ENCODE peak calls at places on chromosome 22, in eight cellular contexts. M is KBM-7; U is posterior vena cava; T is stimulated activated naive CD8-positive, alpha-beta T cell treated with anti-CD3 and anti-CD28 coated beads, Interleukin-15, amount 100 ng/mL, for 72 hours; Q is activated T-cell treated with anti-CD3 and anti-CD28 coated beads for 1 hour; N is amniotic stem cell; L is tibial artery; A is naive thymus-derived CD8-positive, alpha-beta T cell. Z is an unnamed sample.

GRCh38 chr22:49738006-49738405 is 89.7 kb downstream of the BRD1 start:
- DNase-seq in M (no peak), U (peak), T (no peak), Q (no peak), N (no peak), L (no peak), A (no peak), Z (no peak)

GRCh38 chr22:44311855-44312170 is 938 bp downstream of the SHISAL1 start:
- DNase-seq in M (no peak), U (no peak), T (no peak), Q (no peak), N (no peak), L (no peak), A (no peak), Z (no peak)

GRCh38 chr22:48309115-48309705 is 1518.5 kb downstream of the BRD1 start:
- DNase-seq in M (no peak), U (no peak), T (no peak), Q (no peak), N (no peak), L (no peak), A (no peak), Z (no peak)

GRCh38 chr22:48711669-48712068 is 1116.0 kb downstream of the BRD1 start:
- DNase-seq in M (no peak), U (peak), T (no peak), Q (no peak), N (no peak), L (no peak), A (no peak), Z (peak)

GRCh38 chr22:50221410-50222300 is 20.8 kb downstream of the SELENOO start:
- DNase-seq in M (no peak), U (peak), T (no peak), Q (no peak), N (no peak), L (no peak), A (no peak), Z (no peak)

GRCh38 chr22:37237371-37238268 is 6.4 kb downstream of the RAC2 start:
- DNase-seq in M (no peak), U (peak), T (no peak), Q (no peak), N (no peak), L (no peak), A (no peak), Z (no peak)

GRCh38 chr22:45538284-45538683 is 35.6 kb downstream of the FBLN1 start:
- DNase-seq in M (no peak), U (no peak), T (no peak), Q (no peak), N (no peak), L (peak), A (no peak), Z (no peak)

GRCh38 chr22:27113211-27114030 is 456.0 kb downstream of the MIAT start:
- DNase-seq in M (peak), U (no peak), T (no peak), Q (no peak), N (peak), L (peak), A (no peak), Z (no peak)

GRCh38 chr22:33302049-33302545 is 243.9 kb upstream of the SYN3 start:
- DNase-seq in M (peak), U (peak), T (peak), Q (peak), N (peak), L (peak), A (peak), Z (peak)

GRCh38 chr22:38086001-38086845 is 2.2 kb upstream of the SLC16A8 start:
- DNase-seq in M (no peak), U (no peak), T (no peak), Q (no peak), N (no peak), L (no peak), A (no peak), Z (no peak)

GRCh38 chr22:47448231-47449035 is 686.0 kb downstream of the TBC1D22A start:
- DNase-seq in M (no peak), U (no peak), T (no peak), Q (no peak), N (no peak), L (no peak), A (no peak), Z (no peak)

GRCh38 chr22:33023119-33023827 is 34.9 kb downstream of the SYN3 start:
- DNase-seq in M (no peak), U (no peak), T (no peak), Q (no peak), N (no peak), L (no peak), A (no peak), Z (no peak)

Z was measured in sciatic nerve.